ENCODE peak calls at places on chromosomes 4 and X, in six cellular contexts. W, T, A, Z, B and S are unnamed samples.

GRCh38 chr4:152095701-152096070 is 334.9 kb upstream of the GATB start:
- DNase-seq in W (no peak), T (no peak), A (peak), Z (no peak), B (no peak), S (no peak)

GRCh38 chrX:147119088-147119487 is 304.5 kb upstream of the CXorf51A start:
- DNase-seq in W (no peak), T (no peak), A (no peak), Z (no peak), B (no peak), S (no peak)

GRCh38 chr4:145820407-145820806 is 118.2 kb downstream of the ZNF827 start:
- DNase-seq in W (peak), T (no peak), A (no peak), Z (no peak), B (peak), S (no peak)

GRCh38 chr4:48681856-48682255 is 98.2 kb downstream of the FRYL start:
- DNase-seq in W (peak), T (no peak), A (peak), Z (peak), B (no peak), S (no peak)

GRCh38 chr4:52069566-52069965 is 18.5 kb downstream of the SPATA18 start:
- DNase-seq in W (no peak), T (no peak), A (no peak), Z (no peak), B (no peak), S (no peak)

GRCh38 chr4:24917076-24917856 is 4.4 kb upstream of the CCDC149 start:
- DNase-seq in W (no peak), T (no peak), A (no peak), Z (peak), B (no peak), S (no peak)

GRCh38 chr4:38791005-38791404 is 8.2 kb upstream of the TLR10 start:
- DNase-seq in W (no peak), T (no peak), A (no peak), Z (no peak), B (no peak), S (no peak)

GRCh38 chrX:30702736-30703135 is 49.5 kb downstream of the GK start:
- DNase-seq in W (peak), T (no peak), A (peak), Z (peak), B (peak), S (no peak)

GRCh38 chr4:5780831-5781480 is 70.0 kb downstream of the EVC start:
- DNase-seq in W (peak), T (no peak), A (peak), Z (no peak), B (peak), S (no peak)

GRCh38 chrX:24465524-24465850 is 401 bp downstream of the PDK3 start:
- DNase-seq in W (no peak), T (no peak), A (no peak), Z (no peak), B (no peak), S (no peak)

GRCh38 chrX:3451566-3451965 is 105.1 kb upstream of the MXRA5 start:
- DNase-seq in W (no peak), T (no peak), A (no peak), Z (no peak), B (no peak), S (no peak)

GRCh38 chr4:84985952-84986351 is 19.5 kb upstream of the WDFY3 start:
- DNase-seq in W (peak), T (no peak), A (peak), Z (peak), B (no peak), S (no peak)

GRCh38 chr4:11954093-11954492 is 525.4 kb upstream of the HS3ST1 start:
- DNase-seq in W (no peak), T (peak), A (no peak), Z (peak), B (no peak), S (peak)

GRCh38 chrX:153646620-153647373 is at the start of gene DUSP9:
- DNase-seq in W (no peak), T (no peak), A (peak), Z (peak), B (peak), S (no peak)

GRCh38 chr4:173509031-173510001 is 20.7 kb downstream of the HAND2 start:
- DNase-seq in W (no peak), T (no peak), A (peak), Z (peak), B (no peak), S (no peak)

GRCh38 chr4:80265571-80266266 is 745 bp upstream of the FGF5 start:
- DNase-seq in W (peak), T (no peak), A (peak), Z (peak), B (no peak), S (no peak)

GRCh38 chr4:109703664-109704351 is 563 bp upstream of the CASP6 start:
- DNase-seq in W (no peak), T (no peak), A (peak), Z (no peak), B (no peak), S (no peak)

GRCh38 chrX:13162772-13163171 is 118.4 kb upstream of the FAM9C start:
- DNase-seq in W (no peak), T (no peak), A (no peak), Z (no peak), B (no peak), S (no peak)

GRCh38 chrX:13165266-13165665 is 120.8 kb upstream of the FAM9C start:
- DNase-seq in W (no peak), T (no peak), A (no peak), Z (no peak), B (no peak), S (no peak)

GRCh38 chrX:13165747-13166146 is 121.3 kb upstream of the FAM9C start:
- DNase-seq in W (no peak), T (no peak), A (no peak), Z (peak), B (no peak), S (no peak)

GRCh38 chrX:13164611-13165010 is 120.2 kb upstream of the FAM9C start:
- DNase-seq in W (no peak), T (no peak), A (no peak), Z (peak), B (no peak), S (no peak)

DNA sequence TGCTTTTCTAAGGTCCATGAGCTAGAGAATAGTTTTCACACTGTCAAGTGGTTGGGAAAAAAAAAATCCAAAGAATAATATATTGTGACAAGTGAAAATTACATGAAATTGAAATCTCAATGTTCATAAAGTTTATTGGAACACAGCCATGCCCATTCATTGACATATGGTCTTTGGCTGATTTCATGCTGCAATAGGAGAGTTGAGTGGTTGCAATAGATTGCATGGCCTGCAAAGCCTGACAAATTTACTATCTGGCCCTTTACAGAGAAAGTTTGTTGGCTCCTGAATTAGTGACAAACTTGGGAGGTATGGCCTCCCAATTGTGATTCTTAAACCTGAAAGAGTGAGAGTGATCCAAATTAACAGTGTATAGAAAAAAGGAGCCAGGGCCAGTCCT is 115.5 kb upstream of the FAM9C start:
- DNase-seq in W (no peak), T (no peak), A (no peak), Z (no peak), B (no peak), S (no peak)
- H3K27ac ChIP-seq in W (no peak), T (no peak), A (no peak), Z (no peak), B (no peak), S (no peak)

DNA sequence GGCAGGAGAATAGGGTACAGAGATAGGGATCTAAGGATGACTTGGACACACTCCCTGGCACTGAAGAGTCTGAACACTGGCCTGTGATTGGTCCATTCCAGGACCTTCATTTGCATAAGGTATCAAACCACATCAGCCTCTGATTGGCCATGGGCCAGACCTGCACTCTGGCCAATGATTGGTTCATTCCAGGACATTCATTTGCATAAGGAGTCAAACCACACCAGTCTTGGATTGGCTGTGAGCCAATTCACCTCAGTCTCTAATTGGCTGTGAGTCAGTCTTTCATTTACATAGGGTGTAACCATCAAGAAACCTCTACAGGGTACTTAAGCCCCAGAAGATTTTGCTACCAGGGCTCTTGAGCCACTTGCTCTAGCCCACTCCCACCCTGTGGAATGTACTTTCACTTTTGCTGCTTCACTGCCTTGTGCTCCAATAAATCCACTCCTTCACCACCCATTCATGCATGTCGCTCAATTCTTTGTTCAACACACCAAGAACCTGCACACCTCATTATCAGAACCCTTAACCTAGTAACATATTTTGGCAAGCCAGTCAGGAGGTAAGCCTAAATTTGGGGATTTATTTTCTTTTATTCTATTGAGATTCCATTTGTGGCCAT is 14.2 kb upstream of the HERC5 start:
- DNase-seq in W (no peak), T (no peak), A (no peak), Z (peak), B (no peak), S (no peak)
- H2AK5ac ChIP-seq in W (no peak), T (no peak), A (no peak), Z (no peak), B (no peak), S (no peak)

GRCh38 chr4:40193018-40193571 is 3.7 kb upstream of the RHOH start:
- DNase-seq in W (no peak), T (no peak), A (no peak), Z (no peak), B (peak), S (no peak)
- H3K4me3 ChIP-seq in W (no peak), T (no peak), A (no peak), Z (no peak), B (no peak), S (no peak)

GRCh38 chr4:99845179-99845578 is 28.6 kb downstream of the DAPP1 start:
- DNase-seq in W (no peak), T (no peak), A (no peak), Z (no peak), B (no peak), S (no peak)
- H3K27ac ChIP-seq in W (no peak), T (no peak), A (no peak), Z (no peak), B (no peak), S (no peak)

GRCh38 chr4:8050180-8050554 is 108.4 kb downstream of the ABLIM2 start:
- DNase-seq in W (no peak), T (no peak), A (no peak), Z (no peak), B (no peak), S (no peak)
- H2AK5ac ChIP-seq in W (no peak), T (peak), A (no peak), Z (no peak), B (no peak), S (no peak)